ENCODE peak calls at places on chromosomes 13 and 19, in seven cellular contexts. C, K, U, A, G, Z and Y are unnamed samples.

GRCh38 chr19:41700381-41701195 is 7.8 kb upstream of the CEACAM5 start:
- DNase-seq in A (no peak), G (no peak), C (no peak), U (no peak), Z (no peak), K (no peak), Y (no peak)

GRCh38 chr19:13561461-13561860 is 55.2 kb upstream of the CACNA1A start:
- DNase-seq in Z (no peak), K (no peak), U (no peak), A (no peak), G (no peak), C (no peak), Y (no peak)

GRCh38 chr19:58440556-58440955 is 603 bp upstream of the ZNF132 start:
- DNase-seq in G (no peak), A (no peak), U (no peak), Z (no peak), K (no peak), C (no peak), Y (no peak)

GRCh38 chr13:58907347-58907746 is 1256.4 kb downstream of the DIAPH3 start:
- DNase-seq in C (no peak), K (no peak), G (no peak), U (no peak), Z (no peak), A (no peak), Y (no peak)

GRCh38 chr13:113638173-113638746 is 19.7 kb downstream of the ATP4B start:
- DNase-seq in C (no peak), G (no peak), A (no peak), K (no peak), U (no peak), Z (no peak), Y (no peak)

GRCh38 chr13:49587311-49587847 is 2.0 kb upstream of the RCBTB1 start:
- DNase-seq in G (no peak), C (no peak), K (peak; percentile 57), U (no peak), Z (no peak), A (no peak), Y (no peak)

GRCh38 chr13:111267784-111268183 is 52.7 kb upstream of the TEX29 start:
- DNase-seq in A (no peak), G (no peak), C (no peak), U (no peak), K (peak; percentile 12), Z (no peak), Y (no peak)

GRCh38 chr19:7554990-7555864 is 19.7 kb downstream of the PNPLA6 start:
- DNase-seq in U (no peak), Z (no peak), K (no peak), G (peak; percentile 21), A (no peak), C (peak; percentile 41), Y (no peak)

GRCh38 chr19:35045667-35046300 is 4.3 kb downstream of the HPN start:
- DNase-seq in C (peak; percentile 81), A (no peak), U (no peak), K (peak; percentile 44), G (no peak), Z (peak; percentile 15), Y (no peak)

GRCh38 chr19:40070058-40070457 is 14.0 kb upstream of the ZNF780B start:
- DNase-seq in U (no peak), A (no peak), C (no peak), G (no peak), Z (no peak), K (no peak), Y (no peak)

GRCh38 chr19:13020002-13020414 is 24.7 kb downstream of the NFIX start:
- DNase-seq in A (no peak), C (no peak), Z (no peak), K (no peak), G (no peak), U (no peak), Y (no peak)

GRCh38 chr13:28744091-28744536 is 25.3 kb upstream of the SLC46A3 start:
- DNase-seq in G (no peak), U (no peak), K (peak; percentile 74), Z (no peak), C (no peak), A (no peak), Y (no peak)

GRCh38 chr19:29861575-29861974 is 49.8 kb downstream of the CCNE1 start:
- DNase-seq in A (no peak), K (no peak), C (no peak), G (no peak), U (no peak), Z (no peak), Y (no peak)

GRCh38 chr19:35509018-35509652 is 4.3 kb downstream of the DMKN start:
- DNase-seq in A (peak; percentile 52), K (no peak), U (no peak), G (peak; percentile 63), Z (no peak), C (peak; percentile 51), Y (no peak)

GRCh38 chr13:109697936-109698335 is 88.4 kb downstream of the IRS2 start:
- DNase-seq in A (no peak), U (no peak), C (no peak), G (no peak), K (peak; percentile 59), Z (no peak), Y (no peak)

GRCh38 chr13:84192125-84192524 is 309.9 kb upstream of the SLITRK1 start:
- DNase-seq in C (no peak), Z (peak; percentile 10), G (no peak), U (no peak), K (peak; percentile 86), A (no peak), Y (peak; percentile 54)

GRCh38 chr19:47464619-47465018 is 7.1 kb downstream of the SLC8A2 start:
- DNase-seq in C (no peak), G (no peak), K (no peak), Z (no peak), U (no peak), A (no peak), Y (no peak)

GRCh38 chr13:66402546-66402945 is 827.6 kb downstream of the PCDH9 start:
- DNase-seq in G (no peak), Z (no peak), K (peak; percentile 43), C (no peak), A (no peak), U (no peak), Y (no peak)

GRCh38 chr19:10701955-10702307 is 692 bp downstream of the QTRT1 start:
- DNase-seq in G (peak; percentile 58), A (no peak), U (no peak), Z (no peak), C (peak; percentile 48), K (no peak), Y (no peak)

GRCh38 chr19:42074513-42075363 is 1.2 kb upstream of the ZNF574 start:
- DNase-seq in A (no peak), U (no peak), Z (no peak), K (peak; percentile 32), C (peak; percentile 21), G (no peak), Y (no peak)

GRCh38 chr19:50657672-50658437 is 8.6 kb downstream of the C19orf81 start:
- DNase-seq in Z (peak; percentile 77), C (peak; percentile 96), A (no peak), G (peak; percentile 100), K (peak; percentile 49), U (no peak), Y (peak; percentile 89)

GRCh38 chr13:21957833-21958232 is 287.0 kb downstream of the FGF9 start:
- DNase-seq in C (no peak), G (no peak), A (no peak), U (no peak), Z (no peak), K (no peak), Y (no peak)

GRCh38 chr13:27449081-27449603 is 1.2 kb downstream of the MTIF3 start:
- DNase-seq in C (no peak), G (no peak), U (no peak), Z (no peak), K (no peak), A (no peak), Y (no peak)

GRCh38 chr13:86810385-86810784 is 860.8 kb upstream of the SLITRK5 start:
- DNase-seq in A (no peak), K (peak; percentile 13), U (no peak), C (no peak), G (no peak), Z (no peak), Y (no peak)

GRCh38 chr19:2888739-2889224 is 11.9 kb upstream of the ZNF57 start:
- DNase-seq in K (no peak), Z (no peak), A (no peak), G (no peak), C (peak; percentile 86), U (peak; percentile 40), Y (no peak)

GRCh38 chr13:111980146-111980929 is 86.6 kb upstream of the SOX1 start:
- DNase-seq in A (no peak), G (no peak), U (no peak), K (no peak), C (no peak), Z (no peak), Y (no peak)

GRCh38 chr13:67402546-67402945 is 172.4 kb upstream of the PCDH9 start:
- DNase-seq in K (no peak), U (no peak), A (no peak), Z (no peak), C (no peak), G (no peak), Y (no peak)